ENCODE peak calls at places on chromosomes 7 and 10, in eight cellular contexts. I, T, K, Z, A, J, O and U are unnamed samples.

GRCh38 chr7:50539725-50540124 is 25.5 kb downstream of the DDC start:
- DNase-seq in I (no peak), T (no peak), K (no peak), Z (no peak), A (no peak), J (no peak), O (peak; percentile 64), U (no peak)

GRCh38 chr10:120559800-120560199 is 102.8 kb downstream of the PLPP4 start:
- DNase-seq in I (no peak), T (no peak), K (no peak), Z (no peak), A (no peak), J (no peak), O (peak; percentile 42), U (no peak)

GRCh38 chr10:29715296-29715695 is 80.5 kb upstream of the SVIL start:
- DNase-seq in I (no peak), T (no peak), K (no peak), Z (no peak), A (no peak), J (no peak), O (no peak), U (no peak)

GRCh38 chr10:69439813-69440506 is 11.3 kb upstream of the TSPAN15 start:
- DNase-seq in I (no peak), T (no peak), K (no peak), Z (peak; percentile 78), A (no peak), J (no peak), O (no peak), U (peak; percentile 87)

GRCh38 chr10:125084191-125085186 is 75.9 kb downstream of the CTBP2 start:
- DNase-seq in I (peak; percentile 93), T (no peak), K (peak; percentile 57), Z (peak; percentile 94), A (no peak), J (peak; percentile 99), O (no peak), U (no peak)

GRCh38 chr10:62560207-62560819 is 186.1 kb downstream of the ZNF365 start:
- DNase-seq in I (peak; percentile 76), T (no peak), K (no peak), Z (peak; percentile 77), A (no peak), J (no peak), O (peak; percentile 91), U (peak; percentile 85)

GRCh38 chr10:110407301-110408170 is 90.2 kb upstream of the DUSP5 start:
- DNase-seq in I (no peak), T (no peak), K (no peak), Z (no peak), A (no peak), J (no peak), O (no peak), U (no peak)

GRCh38 chr7:107782374-107782773 is 20.6 kb downstream of the SLC26A3 start:
- DNase-seq in I (no peak), T (no peak), K (no peak), Z (no peak), A (no peak), J (no peak), O (no peak), U (no peak)

GRCh38 chr7:107387573-107388219 is 82.2 kb upstream of the GPR22 start:
- DNase-seq in I (peak; percentile 87), T (no peak), K (peak; percentile 49), Z (peak; percentile 88), A (peak; percentile 18), J (no peak), O (no peak), U (peak; percentile 42)

GRCh38 chr10:35577915-35578607 is 27.1 kb upstream of the GJD4 start:
- DNase-seq in I (peak; percentile 45), T (no peak), K (no peak), Z (peak; percentile 66), A (no peak), J (no peak), O (no peak), U (no peak)

GRCh38 chr7:96508371-96508770 is 186.5 kb upstream of the SLC25A13 start:
- DNase-seq in I (no peak), T (no peak), K (no peak), Z (no peak), A (no peak), J (no peak), O (no peak), U (peak; percentile 6)

GRCh38 chr7:155257482-155258232 is 40.0 kb upstream of the INSIG1 start:
- DNase-seq in I (peak; percentile 75), T (no peak), K (peak; percentile 35), Z (peak; percentile 69), A (no peak), J (peak; percentile 70), O (no peak), U (peak; percentile 77)

GRCh38 chr10:116721991-116722392 is 20.4 kb downstream of the HSPA12A start:
- DNase-seq in I (peak; percentile 87), T (no peak), K (no peak), Z (peak; percentile 55), A (peak; percentile 88), J (no peak), O (no peak), U (peak; percentile 58)

GRCh38 chr7:98296833-98297232 is 15.3 kb downstream of the BRI3 start:
- DNase-seq in I (no peak), T (no peak), K (no peak), Z (no peak), A (no peak), J (no peak), O (no peak), U (no peak)

GRCh38 chr7:87344446-87344845 is 1.0 kb upstream of the CROT start:
- DNase-seq in I (no peak), T (no peak), K (no peak), Z (peak; percentile 24), A (no peak), J (no peak), O (no peak), U (no peak)

GRCh38 chr10:6738464-6738824 is 158.4 kb upstream of the PRKCQ start:
- DNase-seq in I (no peak), T (no peak), K (no peak), Z (no peak), A (no peak), J (no peak), O (no peak), U (no peak)

GRCh38 chr7:5796076-5796475 is 14.6 kb upstream of the RNF216 start:
- DNase-seq in I (no peak), T (no peak), K (no peak), Z (no peak), A (no peak), J (no peak), O (no peak), U (no peak)

GRCh38 chr7:102426268-102427031 is 6.9 kb upstream of the ORAI2 start:
- DNase-seq in I (no peak), T (peak; percentile 87), K (no peak), Z (no peak), A (no peak), J (no peak), O (no peak), U (no peak)

GRCh38 chr7:132942721-132943120 is 139.2 kb downstream of the CHCHD3 start:
- DNase-seq in I (peak; percentile 20), T (no peak), K (no peak), Z (no peak), A (no peak), J (no peak), O (no peak), U (no peak)

GRCh38 chr10:71029411-71029881 is 141.1 kb upstream of the PCBD1 start:
- DNase-seq in I (no peak), T (no peak), K (no peak), Z (no peak), A (no peak), J (no peak), O (no peak), U (no peak)

GRCh38 chr7:94391716-94392390 is 2.8 kb upstream of the COL1A2 start:
- DNase-seq in I (peak; percentile 88), T (no peak), K (no peak), Z (peak; percentile 95), A (no peak), J (no peak), O (no peak), U (peak; percentile 93)

GRCh38 chr7:127776776-127777390 is 124.9 kb downstream of the SND1 start:
- DNase-seq in I (peak; percentile 91), T (no peak), K (no peak), Z (peak; percentile 84), A (peak; percentile 58), J (no peak), O (no peak), U (no peak)

GRCh38 chr7:84637568-84638338 is 443.2 kb upstream of the SEMA3A start:
- DNase-seq in I (peak; percentile 95), T (no peak), K (no peak), Z (peak; percentile 94), A (peak; percentile 74), J (no peak), O (no peak), U (peak; percentile 48)

GRCh38 chr10:35336084-35336831 is at the start of gene CCNY:
- DNase-seq in I (peak; percentile 29), T (peak; percentile 77), K (peak; percentile 40), Z (peak; percentile 67), A (no peak), J (peak; percentile 73), O (no peak), U (peak; percentile 81)

GRCh38 chr10:21293518-21294356 is 231.7 kb downstream of the SKIDA1 start:
- DNase-seq in I (peak; percentile 38), T (no peak), K (no peak), Z (peak; percentile 67), A (no peak), J (no peak), O (no peak), U (no peak)
- H3K4me3 ChIP-seq in I (peak overlapping the region; percentile 58), T (no peak overlapping the region), K (peak overlapping the region; percentile 71), Z (peak overlapping the region; percentile 35), A (no peak overlapping the region), J (no peak overlapping the region), O (no peak overlapping the region), U (peak overlapping the region; percentile 26)

GRCh38 chr10:97683556-97684357 is 3.3 kb downstream of the AVPI1 start:
- DNase-seq in I (peak; percentile 35), T (no peak), K (no peak), Z (peak; percentile 62), A (no peak), J (no peak), O (no peak), U (no peak)
- TF ChIP-seq CTCF in I (no peak), T (no peak), K (no peak), Z (peak; percentile 16), A (no peak), J (no peak), O (no peak), U (no peak)

GRCh38 chr10:130744631-130745030 is 566.9 kb downstream of the TCERG1L start:
- DNase-seq in I (no peak), T (no peak), K (no peak), Z (no peak), A (no peak), J (no peak), O (no peak), U (no peak)
- H3K4me3 ChIP-seq in I (no peak overlapping the region), T (no peak overlapping the region), K (no peak overlapping the region), Z (no peak overlapping the region), A (no peak overlapping the region), J (no peak overlapping the region), O (no peak overlapping the region), U (no peak overlapping the region)

GRCh38 chr7:37832194-37832593 is 16.2 kb upstream of the NME8 start:
- DNase-seq in I (no peak), T (peak; percentile 17), K (peak; percentile 21), Z (peak; percentile 9), A (no peak), J (peak; percentile 23), O (no peak), U (peak; percentile 87)
- TF ChIP-seq CTCF in I (no peak), T (no peak), K (no peak), Z (no peak), A (no peak), J (no peak), O (no peak), U (peak; percentile 20)